ENCODE peak calls at places on chromosome 11, in four cellular contexts. N is AG09319, K is GM06990, J is AG09309. U is an unnamed sample.

GRCh38 chr11:71381781-71382505 is 66.2 kb downstream of the DHCR7 start:
- DNase-seq in J (no peak), K (no peak), N (no peak), U (no peak)

GRCh38 chr11:118088531-118088930 is 1.8 kb upstream of the SMIM35 start:
- DNase-seq in K (no peak), N (no peak), J (no peak), U (no peak)

GRCh38 chr11:79006854-79007253 is 432.2 kb upstream of the NARS2 start:
- DNase-seq in K (no peak), J (no peak), N (no peak), U (no peak)

GRCh38 chr11:73147771-73148681 is 5.9 kb upstream of the FCHSD2 start:
- DNase-seq in K (peak), N (no peak), J (no peak), U (no peak)

GRCh38 chr11:45513806-45514340 is 151.5 kb downstream of the CHST1 start:
- DNase-seq in N (no peak), K (no peak), J (no peak), U (no peak)

GRCh38 chr11:25769287-25769686 is 562.6 kb upstream of the ANO3 start:
- DNase-seq in K (no peak), N (no peak), J (no peak), U (no peak)

GRCh38 chr11:79419120-79419519 is 21.7 kb downstream of the TENM4 start:
- DNase-seq in N (no peak), K (no peak), J (no peak), U (no peak)

GRCh38 chr11:76673164-76674142 is 2.9 kb upstream of the LRRC32 start:
- DNase-seq in N (no peak), K (no peak), J (no peak), U (no peak)

GRCh38 chr11:131037873-131038272 is 121.6 kb upstream of the SNX19 start:
- DNase-seq in J (no peak), N (no peak), K (no peak), U (no peak)

GRCh38 chr11:1805525-1805924 is 29.3 kb upstream of the SYT8 start:
- DNase-seq in K (no peak), N (no peak), J (no peak), U (no peak)